ENCODE peak calls at places on chromosomes 11 and 22, in six cellular contexts. E is fibroblast of lung; W is CD8-positive, alpha-beta memory T cell; A is cardiac muscle cell; N is A549; U is upper lobe of left lung. O is an unnamed sample. For H3K4me1 and H3K9me3, the result is how much of the 10 kb centered on the place peaks cover.

GRCh38 chr11:69141742-69142141 is 14.0 kb upstream of the SMIM38 start:
- DNase-seq in E (no peak), W (no peak), A (no peak), N (no peak), U (no peak), O (no peak)

GRCh38 chr11:77084581-77085191 is 17.9 kb downstream of the CAPN5 start:
- DNase-seq in E (no peak), W (no peak), A (no peak), N (no peak), U (peak), O (peak)

GRCh38 chr11:66612458-66612857 is 4.0 kb upstream of the RBM14 start:
- DNase-seq in E (no peak), W (no peak), A (no peak), N (no peak), U (no peak), O (no peak)

GRCh38 chr11:33531743-33532181 is 168.9 kb downstream of the C11orf91 start:
- DNase-seq in E (peak), W (no peak), A (no peak), N (no peak), U (no peak), O (no peak)

GRCh38 chr11:19820100-19820499 is 107.5 kb downstream of the NAV2 start:
- DNase-seq in E (peak), W (no peak), A (peak), N (no peak), U (no peak), O (no peak)

GRCh38 chr22:32904044-32904443 is 102.5 kb downstream of the TIMP3 start:
- DNase-seq in E (peak), W (no peak), A (peak), N (peak), U (no peak), O (no peak)

GRCh38 chr11:69298778-69299461 is 5.0 kb downstream of the MYEOV start:
- DNase-seq in E (peak), W (no peak), A (no peak), N (peak), U (no peak), O (no peak)

GRCh38 chr11:103202048-103202651 is 92.9 kb downstream of the DYNC2H1 start:
- DNase-seq in E (peak), W (no peak), A (peak), N (peak), U (no peak), O (no peak)

GRCh38 chr22:30040499-30041055 is 39.7 kb upstream of the HORMAD2 start:
- DNase-seq in E (no peak), W (no peak), A (no peak), N (no peak), U (no peak), O (no peak)

GRCh38 chr11:11965656-11966353 is 42.6 kb downstream of the DKK3 start:
- DNase-seq in E (no peak), W (no peak), A (no peak), N (no peak), U (peak), O (no peak)

GRCh38 chr11:33735426-33736147 is 636 bp downstream of the CD59 start:
- DNase-seq in E (peak), W (peak), A (peak), N (peak), U (peak), O (peak)

GRCh38 chr11:26225643-26226042 is 106.3 kb upstream of the ANO3 start:
- DNase-seq in E (no peak), W (no peak), A (no peak), N (no peak), U (no peak), O (no peak)

GRCh38 chr22:45298934-45299505 is 10.7 kb upstream of the FAM118A start:
- DNase-seq in E (no peak), W (no peak), A (no peak), N (no peak), U (no peak), O (no peak)

GRCh38 chr11:113389288-113389687 is 1.7 kb downstream of the ANKK1 start:
- DNase-seq in E (no peak), W (no peak), A (no peak), N (no peak), U (no peak), O (no peak)

GRCh38 chr11:122656631-122657101 is 1.1 kb downstream of the UBASH3B start:
- DNase-seq in E (peak), W (peak), A (peak), N (peak), U (peak), O (peak)

GRCh38 chr11:93775289-93775688 is 8.8 kb upstream of the MED17 start:
- DNase-seq in E (no peak), W (no peak), A (peak), N (peak), U (no peak), O (no peak)

GRCh38 chr11:121904148-121904547 is 211.9 kb downstream of the BLID start:
- DNase-seq in E (no peak), W (no peak), A (no peak), N (no peak), U (no peak), O (no peak)

GRCh38 chr11:77407613-77408012 is 66.3 kb downstream of the PAK1 start:
- DNase-seq in E (peak), W (no peak), A (peak), N (peak), U (no peak), O (no peak)

GRCh38 chr22:23438216-23438615 is 141.9 kb downstream of the IGLL1 start:
- DNase-seq in E (no peak), W (no peak), A (no peak), N (no peak), U (no peak), O (no peak)

GRCh38 chr22:23520875-23521441 is 59.1 kb downstream of the IGLL1 start:
- DNase-seq in E (peak), W (no peak), A (no peak), N (peak), U (peak), O (no peak)

GRCh38 chr11:114199051-114199450 is 97.1 kb upstream of the NNMT start:
- DNase-seq in E (no peak), W (no peak), A (no peak), N (no peak), U (peak), O (no peak)

GRCh38 chr11:45333506-45333971 is 47.4 kb upstream of the SYT13 start:
- DNase-seq in E (peak), W (no peak), A (no peak), N (peak), U (no peak), O (no peak)

GRCh38 chr22:28351585-28351984 is 328.1 kb downstream of the TTC28 start:
- DNase-seq in E (no peak), W (no peak), A (no peak), N (no peak), U (no peak), O (no peak)

GRCh38 chr11:100273066-100273815 is 413.8 kb upstream of the ARHGAP42 start:
- DNase-seq in E (no peak), W (no peak), A (no peak), N (no peak), U (peak), O (no peak)

GRCh38 chr22:17368727-17369552 is at the start of gene CECR2:
- DNase-seq in E (peak), W (no peak), A (peak), N (peak), U (peak), O (peak)

GRCh38 chr11:1825039-1825740 is 9.6 kb upstream of the SYT8 start:
- DNase-seq in E (no peak), W (no peak), A (peak), N (peak), U (peak), O (peak)

GRCh38 chr11:71330349-71330748 is 78.0 kb upstream of the SHANK2 start:
- DNase-seq in E (no peak), W (no peak), A (no peak), N (no peak), U (no peak), O (no peak)

GRCh38 chr22:20571078-20571503 is 63.7 kb downstream of the MED15 start:
- DNase-seq in E (no peak), W (no peak), A (no peak), N (no peak), U (no peak), O (no peak)

GRCh38 chr22:20567371-20567847 is 60.0 kb downstream of the MED15 start:
- DNase-seq in E (peak), W (no peak), A (no peak), N (peak), U (no peak), O (no peak)

GRCh38 chr22:20568502-20569058 is 61.2 kb downstream of the MED15 start:
- DNase-seq in E (no peak), W (no peak), A (no peak), N (no peak), U (no peak), O (no peak)

GRCh38 chr22:20567993-20568417 is 60.6 kb downstream of the MED15 start:
- DNase-seq in E (no peak), W (no peak), A (no peak), N (peak), U (no peak), O (no peak)

GRCh38 chr22:20569059-20570058 is 61.9 kb downstream of the MED15 start:
- DNase-seq in E (peak), W (peak), A (no peak), N (peak), U (peak), O (peak)
- H3K4me1 ChIP-seq in E (half or more), W (half or more), A (under half), N (half or more), U (half or more), O (under half)

DNA sequence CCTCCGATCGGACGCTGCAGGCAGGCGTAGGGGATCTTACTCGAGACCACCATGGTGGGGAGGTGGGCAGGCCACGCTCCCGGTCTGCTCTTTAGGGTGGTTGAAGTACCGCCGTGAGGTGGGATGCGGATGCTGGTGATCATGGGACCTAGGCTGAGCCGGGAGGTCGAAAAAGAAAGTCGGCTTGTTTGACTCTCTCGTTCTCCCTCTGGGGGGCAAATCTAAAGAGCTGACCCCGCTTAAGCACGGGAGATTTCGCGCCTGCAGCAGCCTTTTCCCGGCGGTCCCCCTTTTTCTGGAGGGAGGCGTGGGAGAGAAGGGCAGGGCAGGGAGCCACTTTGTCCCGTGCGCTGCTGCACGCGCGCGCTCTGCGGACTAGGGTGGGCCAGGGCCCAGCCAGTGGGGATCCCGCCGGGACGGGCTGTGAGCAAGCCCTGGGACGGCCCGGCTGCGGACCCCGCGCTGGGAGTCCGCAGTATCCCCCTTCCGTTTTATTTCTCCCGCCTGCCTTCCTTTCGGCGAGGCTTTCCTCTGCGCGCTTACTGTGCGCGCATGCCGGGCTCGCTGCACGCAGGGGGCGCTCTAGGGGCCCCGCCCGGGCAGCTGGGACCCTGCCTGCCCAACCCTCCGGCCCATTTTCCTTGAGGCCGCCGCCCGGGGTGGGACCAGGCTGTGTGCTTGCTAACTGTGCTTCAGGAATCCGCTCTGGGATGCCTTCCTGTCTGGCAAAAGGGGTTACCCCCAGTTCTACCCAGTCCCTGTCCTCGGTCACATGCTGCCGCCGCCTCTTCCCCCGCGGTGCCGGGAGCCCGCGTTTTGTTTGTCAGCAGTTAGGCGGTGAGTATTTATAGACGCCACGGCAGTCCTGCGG is 81.0 kb downstream of the PRR5L start:
- DNase-seq in E (peak), W (peak), A (peak), N (peak), U (peak), O (no peak)
- H3K27ac ChIP-seq in E (no peak), W (peak), A (no peak), N (peak), U (peak), O (peak)

GRCh38 chr22:11325767-11326166 is 4202.2 kb upstream of the OR11H1 start:
- DNase-seq in E (no peak), W (no peak), A (no peak), N (no peak), U (no peak), O (no peak)
- H3K9me3 ChIP-seq in E (under half), W (under half), A (under half), N (under half), U (under half), O (under half)

DNA sequence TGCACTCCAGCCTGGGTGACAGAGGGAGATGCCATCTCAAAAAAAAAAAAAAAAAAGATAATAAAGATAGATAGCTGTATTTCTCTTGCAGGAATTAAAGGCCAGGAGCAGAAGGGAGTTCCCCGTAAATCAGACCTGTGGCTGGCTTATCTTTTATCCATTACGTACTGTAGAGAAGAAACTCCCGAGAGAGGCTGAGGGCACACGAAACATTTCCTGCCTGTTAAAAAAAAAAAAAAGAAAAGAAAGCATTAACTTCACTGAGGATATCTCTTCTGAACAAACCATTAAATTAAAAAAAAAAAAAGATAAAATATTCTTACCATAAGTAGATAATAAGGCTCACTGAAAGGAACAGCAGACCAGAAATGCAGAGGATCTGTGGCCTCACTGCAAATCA is 22.5 kb downstream of the P4HA3 start:
- DNase-seq in E (peak), W (no peak), A (no peak), N (no peak), U (no peak), O (no peak)
- H3K4me1 ChIP-seq in E (under half), W (under half), A (under half), N (half or more), U (under half), O (under half)

DNA sequence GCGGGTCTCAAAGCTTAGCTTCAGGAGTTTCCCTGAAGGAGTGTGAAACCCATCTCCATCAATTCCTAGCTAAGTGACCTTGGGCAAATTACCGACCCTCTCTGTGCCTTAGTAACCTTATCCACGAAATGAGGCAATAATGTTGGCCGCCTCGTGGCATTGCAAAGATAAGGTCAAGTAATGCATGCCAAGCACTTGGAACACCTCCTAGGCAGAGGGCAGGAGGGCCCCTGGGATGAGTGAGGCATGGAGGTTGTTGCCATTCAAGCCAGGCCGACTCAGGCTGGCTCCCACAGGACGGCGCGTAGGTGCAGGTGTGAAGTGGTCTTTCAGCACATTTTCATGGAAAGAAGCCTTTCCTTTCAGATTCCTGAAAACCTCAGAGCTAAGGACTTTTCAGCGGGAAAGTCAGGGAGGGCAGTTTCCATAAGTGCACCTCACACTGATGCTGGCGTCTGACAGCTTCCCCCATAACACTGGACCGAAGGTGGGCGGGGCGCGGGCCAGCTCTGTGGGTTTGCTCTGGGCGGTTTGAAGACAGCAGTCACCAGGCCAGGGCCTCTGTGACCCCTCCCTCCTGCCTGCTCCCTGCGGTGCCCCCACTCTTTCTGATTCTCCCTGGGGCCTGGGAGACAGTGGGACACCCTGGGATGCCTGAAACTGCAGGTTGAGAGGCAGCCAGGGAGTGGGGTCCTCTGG is 25.2 kb downstream of the RPS6KA4 start:
- DNase-seq in E (no peak), W (no peak), A (no peak), N (no peak), U (peak), O (no peak)
- H3K27ac ChIP-seq in E (no peak), W (no peak), A (no peak), N (no peak), U (no peak), O (no peak)

GRCh38 chr22:47303161-47303890 is 540.9 kb downstream of the TBC1D22A start:
- DNase-seq in E (no peak), W (no peak), A (no peak), N (no peak), U (no peak), O (peak)

GRCh38 chr22:47307326-47307725 is 544.9 kb downstream of the TBC1D22A start:
- DNase-seq in E (peak), W (no peak), A (no peak), N (peak), U (no peak), O (peak)

GRCh38 chr22:47304854-47305253 is 542.4 kb downstream of the TBC1D22A start:
- DNase-seq in E (no peak), W (no peak), A (no peak), N (no peak), U (no peak), O (peak)

GRCh38 chr22:47301820-47302475 is 539.5 kb downstream of the TBC1D22A start:
- DNase-seq in E (no peak), W (no peak), A (no peak), N (no peak), U (no peak), O (peak)

DNA sequence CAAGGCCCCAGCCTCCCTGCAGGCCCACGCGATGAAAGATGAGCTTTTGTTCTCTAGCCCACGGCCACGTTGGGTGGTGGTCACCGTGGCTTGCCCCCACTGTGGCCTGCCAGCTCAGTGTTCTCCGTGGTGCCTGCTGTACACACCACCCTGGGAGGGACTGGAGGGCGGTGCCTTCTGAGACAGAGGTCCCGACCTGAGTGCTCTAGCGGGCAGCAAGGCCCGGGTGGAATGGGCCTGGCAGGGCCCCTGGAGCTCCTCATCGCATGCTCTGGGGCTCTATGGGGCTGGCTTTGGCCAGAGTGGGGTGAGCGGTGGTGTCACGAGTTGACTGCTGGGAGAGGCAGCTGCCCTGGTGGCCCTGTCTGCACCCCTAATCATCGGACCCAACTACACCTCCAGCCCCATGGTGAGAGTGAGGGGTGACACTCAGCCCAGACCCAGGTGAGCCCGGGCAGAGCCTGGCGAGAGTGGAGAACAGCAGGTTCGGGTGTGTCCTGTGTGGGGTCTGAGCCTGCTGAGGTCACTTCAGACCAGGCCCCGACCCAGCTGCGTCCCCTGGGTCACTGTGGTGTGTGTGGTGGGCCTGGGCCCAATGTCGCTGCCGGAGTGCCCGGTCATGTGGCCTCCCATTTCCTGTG is 541.9 kb downstream of the TBC1D22A start:
- DNase-seq in E (no peak), W (no peak), A (no peak), N (no peak), U (peak), O (peak)
- H3K9me3 ChIP-seq in E (under half), W (under half), A (under half), N (under half), U (under half), O (under half)

GRCh38 chr22:39309881-39310714 is 9.3 kb downstream of the RPL3 start:
- DNase-seq in E (no peak), W (no peak), A (no peak), N (no peak), U (no peak), O (no peak)

GRCh38 chr22:39311592-39312400 is 7.6 kb downstream of the RPL3 start:
- DNase-seq in E (no peak), W (no peak), A (no peak), N (no peak), U (no peak), O (no peak)

GRCh38 chr22:39313258-39314001 is 6.0 kb downstream of the RPL3 start:
- DNase-seq in E (no peak), W (no peak), A (no peak), N (no peak), U (no peak), O (no peak)

GRCh38 chr22:39314251-39314971 is 5.0 kb downstream of the RPL3 start:
- DNase-seq in E (no peak), W (no peak), A (no peak), N (no peak), U (no peak), O (no peak)

GRCh38 chr22:39312410-39312809 is 7.0 kb downstream of the RPL3 start:
- DNase-seq in E (no peak), W (no peak), A (no peak), N (no peak), U (no peak), O (no peak)
- H3K4me1 ChIP-seq in E (under half), W (under half), A (under half), N (half or more), U (half or more), O (half or more)

DNA sequence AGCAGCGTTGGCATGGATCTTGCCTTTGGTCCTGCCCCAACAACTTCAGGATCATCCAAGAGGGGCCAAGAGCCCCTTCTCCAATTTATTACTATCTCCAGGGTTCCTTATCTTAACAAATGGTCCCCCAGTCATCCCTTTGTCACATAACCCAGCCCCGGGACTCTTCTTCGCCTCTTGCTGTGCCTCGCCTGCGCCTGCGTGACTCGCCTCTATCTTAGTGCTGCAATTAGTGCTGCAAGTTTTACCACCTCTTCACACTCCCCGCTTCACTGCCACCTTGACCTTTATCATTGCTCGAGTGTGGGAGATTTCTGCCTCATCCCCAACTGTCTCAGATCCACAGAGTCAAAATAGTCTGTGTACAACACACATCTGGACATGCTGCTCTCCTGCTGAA is 4.0 kb upstream of the IGSF22 start:
- DNase-seq in E (no peak), W (no peak), A (no peak), N (no peak), U (no peak), O (no peak)
- H3K27ac ChIP-seq in E (no peak), W (no peak), A (no peak), N (no peak), U (no peak), O (no peak)

GRCh38 chr22:47270463-47271135 is 508.1 kb downstream of the TBC1D22A start:
- DNase-seq in E (no peak), W (no peak), A (no peak), N (no peak), U (no peak), O (peak)
- H3K9me3 ChIP-seq in E (under half), W (under half), A (under half), N (under half), U (under half), O (under half)